ENCODE peak calls at places on chromosome 11, in four cellular contexts. One of them, this sample, is unnamed.

GRCh38 chr11:69599502-69599901 is 41.5 kb upstream of the CCND1 start:
- DNase-seq in dorsolateral prefrontal cortex: no peak
- DNase-seq in effector memory CD4-positive, alpha-beta T cell: no peak
- DNase-seq in WERI-Rb-1: peak; percentile 71
- DNase-seq in this sample: no peak

GRCh38 chr11:124493256-124493655 is 47.8 kb upstream of the OR8B8 start:
- DNase-seq in dorsolateral prefrontal cortex: no peak
- DNase-seq in effector memory CD4-positive, alpha-beta T cell: no peak
- DNase-seq in WERI-Rb-1: no peak
- DNase-seq in this sample: no peak

GRCh38 chr11:67389477-67389876 is 2.3 kb upstream of the RAD9A start:
- DNase-seq in WERI-Rb-1: peak; percentile 78
- DNase-seq in effector memory CD4-positive, alpha-beta T cell: no peak
- DNase-seq in dorsolateral prefrontal cortex: no peak
- DNase-seq in this sample: peak; percentile 93

GRCh38 chr11:117226388-117227385 is 5.2 kb downstream of the PCSK7 start:
- DNase-seq in WERI-Rb-1: peak; percentile 43
- DNase-seq in dorsolateral prefrontal cortex: peak; percentile 49
- DNase-seq in effector memory CD4-positive, alpha-beta T cell: no peak
- DNase-seq in this sample: peak; percentile 77

GRCh38 chr11:93005239-93005638 is 35.8 kb downstream of the MTNR1B start:
- DNase-seq in WERI-Rb-1: no peak
- DNase-seq in dorsolateral prefrontal cortex: no peak
- DNase-seq in effector memory CD4-positive, alpha-beta T cell: no peak
- DNase-seq in this sample: no peak

GRCh38 chr11:45949992-45950407 is 27.5 kb downstream of the LARGE2 start:
- DNase-seq in dorsolateral prefrontal cortex: peak; percentile 42
- DNase-seq in effector memory CD4-positive, alpha-beta T cell: no peak
- DNase-seq in WERI-Rb-1: no peak
- DNase-seq in this sample: no peak

GRCh38 chr11:34793666-34794065 is 122.5 kb downstream of the APIP start:
- DNase-seq in dorsolateral prefrontal cortex: no peak
- DNase-seq in effector memory CD4-positive, alpha-beta T cell: no peak
- DNase-seq in WERI-Rb-1: no peak
- DNase-seq in this sample: no peak

GRCh38 chr11:123580557-123581275 is 73.7 kb downstream of the SCN3B start:
- DNase-seq in dorsolateral prefrontal cortex: peak; percentile 39
- DNase-seq in effector memory CD4-positive, alpha-beta T cell: peak; percentile 27
- DNase-seq in WERI-Rb-1: peak; percentile 81
- DNase-seq in this sample: peak; percentile 94

GRCh38 chr11:128919192-128919591 is 23.5 kb downstream of the TP53AIP1 start:
- DNase-seq in WERI-Rb-1: no peak
- DNase-seq in dorsolateral prefrontal cortex: no peak
- DNase-seq in effector memory CD4-positive, alpha-beta T cell: no peak
- DNase-seq in this sample: no peak

GRCh38 chr11:131692961-131693360 is 322.5 kb downstream of the NTM start:
- DNase-seq in WERI-Rb-1: no peak
- DNase-seq in dorsolateral prefrontal cortex: no peak
- DNase-seq in effector memory CD4-positive, alpha-beta T cell: no peak
- DNase-seq in this sample: no peak
- H3K27me3 ChIP-seq in WERI-Rb-1: no peaks in the 10 kb centered on the region
- H3K27me3 ChIP-seq in dorsolateral prefrontal cortex: no peaks in the 10 kb centered on the region
- H3K27me3 ChIP-seq in effector memory CD4-positive, alpha-beta T cell: no peaks in the 10 kb centered on the region
- H3K27me3 ChIP-seq in this sample: peaks cover 69% of the 10 kb centered on the region

GRCh38 chr11:72712876-72713275 is 38.7 kb upstream of the PDE2A start:
- DNase-seq in WERI-Rb-1: no peak
- DNase-seq in dorsolateral prefrontal cortex: no peak
- DNase-seq in effector memory CD4-positive, alpha-beta T cell: no peak
- DNase-seq in this sample: no peak
- H3K27me3 ChIP-seq in WERI-Rb-1: no peaks in the 10 kb centered on the region
- H3K27me3 ChIP-seq in dorsolateral prefrontal cortex: no peaks in the 10 kb centered on the region
- H3K27me3 ChIP-seq in effector memory CD4-positive, alpha-beta T cell: no peaks in the 10 kb centered on the region
- H3K27me3 ChIP-seq in this sample: no peaks in the 10 kb centered on the region

GRCh38 chr11:16853266-16853665 is 114.8 kb downstream of the C11orf58 start:
- DNase-seq in dorsolateral prefrontal cortex: no peak
- DNase-seq in WERI-Rb-1: no peak
- DNase-seq in effector memory CD4-positive, alpha-beta T cell: no peak
- DNase-seq in this sample: no peak
- H3K27me3 ChIP-seq in dorsolateral prefrontal cortex: no peaks in the 10 kb centered on the region
- H3K27me3 ChIP-seq in WERI-Rb-1: no peaks in the 10 kb centered on the region
- H3K27me3 ChIP-seq in effector memory CD4-positive, alpha-beta T cell: no peaks in the 10 kb centered on the region
- H3K27me3 ChIP-seq in this sample: no peaks in the 10 kb centered on the region

GRCh38 chr11:19039409-19039808 is 21.1 kb downstream of the MRGPRX2 start:
- DNase-seq in dorsolateral prefrontal cortex: no peak
- DNase-seq in effector memory CD4-positive, alpha-beta T cell: no peak
- DNase-seq in WERI-Rb-1: no peak
- DNase-seq in this sample: no peak

DNA sequence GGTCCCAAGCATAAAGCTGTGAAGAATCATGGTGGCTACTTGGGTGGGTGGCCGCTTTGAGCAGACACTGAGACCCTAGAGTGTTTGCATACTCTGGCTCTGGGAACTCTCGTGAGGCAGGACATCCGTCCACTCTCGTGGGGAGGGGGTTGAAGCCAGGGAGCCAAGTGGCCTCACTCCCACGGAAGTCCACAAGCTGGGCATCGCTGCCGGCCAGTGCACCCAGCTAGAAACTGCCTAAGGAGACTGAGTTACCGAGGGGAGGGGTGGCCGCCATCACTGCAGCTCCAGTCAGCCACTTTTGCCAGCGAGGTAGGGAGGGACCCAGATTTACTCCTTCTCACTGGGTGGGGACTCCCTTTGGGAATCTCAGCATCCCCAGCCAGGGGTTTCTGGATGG is 20.5 kb downstream of the MRGPRX2 start:
- DNase-seq in WERI-Rb-1: no peak
- DNase-seq in effector memory CD4-positive, alpha-beta T cell: no peak
- DNase-seq in dorsolateral prefrontal cortex: no peak
- DNase-seq in this sample: no peak
- H3K27me3 ChIP-seq in WERI-Rb-1: peaks cover 45% of the 10 kb centered on the region
- H3K27me3 ChIP-seq in effector memory CD4-positive, alpha-beta T cell: no peaks in the 10 kb centered on the region
- H3K27me3 ChIP-seq in dorsolateral prefrontal cortex: no peaks in the 10 kb centered on the region
- H3K27me3 ChIP-seq in this sample: peaks cover 65% of the 10 kb centered on the region

GRCh38 chr11:37230865-37231264 is 632.8 kb upstream of the RAG2 start:
- DNase-seq in WERI-Rb-1: no peak
- DNase-seq in effector memory CD4-positive, alpha-beta T cell: no peak
- DNase-seq in dorsolateral prefrontal cortex: no peak
- DNase-seq in this sample: no peak
- H3K27me3 ChIP-seq in WERI-Rb-1: no peaks in the 10 kb centered on the region
- H3K27me3 ChIP-seq in effector memory CD4-positive, alpha-beta T cell: no peaks in the 10 kb centered on the region
- H3K27me3 ChIP-seq in dorsolateral prefrontal cortex: no peaks in the 10 kb centered on the region
- H3K27me3 ChIP-seq in this sample: no peaks in the 10 kb centered on the region